ENCODE peak calls at places on chromosomes 1 and 21, in six cellular contexts. G, L, K, A, P and B are unnamed samples.

GRCh38 chr1:113747376-113747775 is 11.9 kb downstream of the PHTF1 start:
- DNase-seq in L (peak), P (no peak), G (no peak), A (no peak), K (no peak), B (no peak)

GRCh38 chr21:38468989-38469388 is 29.3 kb downstream of the ERG start:
- DNase-seq in A (no peak), G (no peak), L (peak), P (no peak), K (no peak), B (no peak)

GRCh38 chr1:213297021-213297420 is 246.0 kb downstream of the RPS6KC1 start:
- DNase-seq in P (no peak), A (no peak), K (no peak), G (no peak), L (no peak), B (no peak)

GRCh38 chr1:26701995-26702679 is 6.3 kb downstream of the ARID1A start:
- DNase-seq in P (no peak), A (no peak), L (no peak), K (no peak), G (no peak), B (no peak)

GRCh38 chr1:83883979-83884378 is 115.0 kb downstream of the TTLL7 start:
- DNase-seq in G (no peak), K (no peak), L (no peak), P (no peak), A (no peak), B (no peak)

GRCh38 chr1:229139320-229139719 is 131.6 kb upstream of the RAB4A start:
- DNase-seq in P (no peak), A (no peak), L (no peak), G (no peak), K (peak), B (no peak)

GRCh38 chr21:26939532-26940181 is 27.2 kb downstream of the ADAMTS5 start:
- DNase-seq in A (no peak), K (no peak), P (no peak), L (no peak), G (no peak), B (no peak)

GRCh38 chr1:226571901-226572300 is 23.3 kb downstream of the STUM start:
- DNase-seq in P (peak), K (no peak), L (no peak), A (no peak), G (no peak), B (no peak)

GRCh38 chr1:167599839-167600581 is 30.0 kb upstream of the RCSD1 start:
- DNase-seq in K (peak), P (no peak), G (peak), A (peak), L (peak), B (no peak)

GRCh38 chr1:219858980-219859379 is 69.4 kb downstream of the SLC30A10 start:
- DNase-seq in A (no peak), L (no peak), G (no peak), K (no peak), P (no peak), B (no peak)

GRCh38 chr1:20472860-20473711 is 12.9 kb downstream of the CAMK2N1 start:
- DNase-seq in L (no peak), G (peak), K (peak), P (no peak), A (no peak), B (no peak)

GRCh38 chr1:165871311-165872067 is 44.1 kb downstream of the UCK2 start:
- DNase-seq in G (peak), K (peak), L (no peak), A (peak), P (no peak), B (no peak)

GRCh38 chr1:85148524-85149250 is 52.1 kb downstream of the SYDE2 start:
- DNase-seq in L (no peak), P (no peak), G (no peak), K (peak), A (no peak), B (no peak)

GRCh38 chr1:237386362-237387143 is 344.6 kb downstream of the RYR2 start:
- DNase-seq in K (peak), P (no peak), G (peak), L (peak), A (no peak), B (no peak)

GRCh38 chr1:185158806-185159205 is 1.8 kb downstream of the SWT1 start:
- DNase-seq in K (peak), L (no peak), P (no peak), A (no peak), G (no peak), B (no peak)

GRCh38 chr1:201970334-201971159 is 11.9 kb upstream of the RNPEP start:
- DNase-seq in P (no peak), G (peak), L (no peak), K (no peak), A (no peak), B (no peak)

GRCh38 chr1:93681549-93682412 is at the start of gene BCAR3:
- DNase-seq in P (peak), L (peak), A (peak), K (peak), G (peak), B (peak)

GRCh38 chr1:7516892-7517291 is 254.2 kb upstream of the VAMP3 start:
- DNase-seq in L (no peak), G (no peak), K (no peak), P (no peak), A (no peak), B (no peak)

GRCh38 chr1:247370786-247371732 is 39.4 kb upstream of the ZNF496 start:
- DNase-seq in P (no peak), A (no peak), K (no peak), G (no peak), L (no peak), B (no peak)

GRCh38 chr1:232319106-232319505 is 310.8 kb downstream of the SIPA1L2 start:
- DNase-seq in G (no peak), L (peak), K (no peak), A (peak), P (no peak), B (no peak)

GRCh38 chr1:242467556-242468145 is 56.8 kb downstream of the PLD5 start:
- DNase-seq in L (peak), K (peak), G (peak), A (no peak), P (peak), B (no peak)

GRCh38 chr1:25731148-25731547 is 68.8 kb upstream of the SELENON start:
- DNase-seq in K (no peak), P (no peak), A (no peak), G (no peak), L (no peak), B (no peak)

GRCh38 chr1:180946537-180947507 is 34.1 kb downstream of the KIAA1614 start:
- DNase-seq in P (no peak), A (no peak), G (no peak), L (no peak), K (no peak), B (no peak)

GRCh38 chr1:60959701-60960100 is 122.7 kb upstream of the NFIA start:
- DNase-seq in L (no peak), K (no peak), P (no peak), A (no peak), G (no peak), B (no peak)

GRCh38 chr1:29695809-29696208 is 459.5 kb downstream of the PTPRU start:
- DNase-seq in A (no peak), P (no peak), G (no peak), K (no peak), L (no peak), B (no peak)

DNA sequence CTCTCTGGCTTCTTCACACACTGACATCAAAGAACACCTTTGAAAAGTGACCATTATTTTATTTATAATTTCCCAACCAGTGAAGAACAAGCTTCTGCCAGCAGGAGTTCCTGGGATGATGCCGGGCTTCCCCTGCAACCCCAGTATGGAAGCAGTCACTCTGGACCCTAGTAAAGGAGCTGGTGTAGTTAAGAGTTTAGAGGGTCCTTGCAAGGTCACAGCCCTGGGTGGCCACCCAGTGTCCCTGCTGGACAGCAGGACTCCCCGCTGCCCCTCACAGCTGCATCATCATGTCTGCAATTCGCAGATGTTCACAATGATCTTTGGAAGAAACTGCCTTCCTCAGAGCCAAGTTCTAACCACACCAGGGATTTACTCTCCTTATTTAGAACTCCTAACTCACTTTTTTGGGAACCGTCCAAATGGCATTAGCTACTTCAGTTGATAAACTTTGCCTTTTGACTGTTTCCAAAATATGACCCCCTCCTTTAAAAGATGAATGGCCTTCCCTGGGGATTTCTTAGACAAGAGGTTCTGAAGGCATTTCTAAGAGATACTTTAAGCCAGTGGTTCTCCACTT is 90.6 kb downstream of the HIVEP3 start:
- DNase-seq in A (no peak), K (no peak), L (no peak), P (no peak), G (no peak), B (no peak)
- TF ChIP-seq CTCF in A (no peak), K (no peak), L (no peak), P (no peak), G (no peak), B (no peak)

GRCh38 chr21:37193006-37193405 is 74.1 kb downstream of the VPS26C start:
- DNase-seq in P (no peak), G (no peak), A (no peak), L (no peak), K (no peak), B (no peak)

GRCh38 chr21:37195078-37195477 is 72.1 kb downstream of the VPS26C start:
- DNase-seq in K (no peak), P (no peak), A (no peak), G (no peak), L (no peak), B (no peak)

GRCh38 chr21:37196847-37197246 is 70.3 kb downstream of the VPS26C start:
- DNase-seq in P (no peak), G (no peak), L (no peak), K (no peak), A (no peak), B (no peak)

GRCh38 chr21:37193676-37194075 is 73.5 kb downstream of the VPS26C start:
- DNase-seq in A (no peak), G (no peak), L (no peak), P (no peak), K (no peak), B (no peak)

DNA sequence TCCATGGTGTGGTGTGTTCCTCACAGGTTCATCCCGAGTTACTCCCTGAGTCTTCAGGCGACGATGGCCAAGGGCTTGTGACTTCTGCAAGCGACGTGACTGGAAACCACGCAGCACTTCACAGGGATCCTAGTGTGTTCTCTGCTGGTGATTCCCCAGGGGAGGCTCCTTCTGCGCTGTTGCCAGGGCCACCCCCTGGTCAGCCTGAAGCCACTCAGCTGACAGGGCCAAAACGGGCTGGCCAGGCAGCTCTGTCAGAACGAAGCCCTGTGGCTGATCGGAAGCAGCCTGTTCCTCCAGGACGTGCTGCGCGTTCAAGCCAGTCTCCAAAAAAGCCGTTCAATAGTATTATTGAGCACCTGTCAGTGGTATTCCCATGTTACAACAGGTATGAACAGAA is 71.5 kb downstream of the VPS26C start:
- DNase-seq in K (no peak), L (no peak), A (no peak), P (no peak), G (no peak), B (no peak)
- TF ChIP-seq CTCF in K (no peak), L (no peak), A (no peak), P (no peak), G (no peak), B (no peak)

GRCh38 chr1:5980314-5981008 is 11.8 kb downstream of the NPHP4 start:
- DNase-seq in K (no peak), P (no peak), G (no peak), L (no peak), A (peak), B (peak)
- TF ChIP-seq CTCF in K (no peak), P (no peak), G (no peak), L (no peak), A (no peak), B (no peak)

GRCh38 chr1:154534263-154534844 is 24.1 kb downstream of the UBE2Q1 start:
- DNase-seq in P (no peak), G (no peak), K (peak), L (peak), A (no peak), B (no peak)
- TF ChIP-seq CTCF in P (peak), G (peak), K (peak), L (peak), A (peak), B (peak)